ENCODE peak calls at places on chromosomes 5 and 9, in four cellular contexts. O, Y, F and X are unnamed samples.

GRCh38 chr5:17217421-17218352 is at the start of gene BASP1:
- DNase-seq in O (peak; percentile 85), Y (no peak), F (peak; percentile 71), X (peak; percentile 80)

GRCh38 chr5:159135896-159136531 is 36.3 kb upstream of the EBF1 start:
- DNase-seq in O (peak; percentile 74), Y (no peak), F (no peak), X (no peak)

GRCh38 chr5:132486318-132487094 is 4.1 kb downstream of the IRF1 start:
- DNase-seq in O (no peak), Y (no peak), F (no peak), X (no peak)

GRCh38 chr5:165227515-165227914 is 1722.1 kb downstream of the MAT2B start:
- DNase-seq in O (no peak), Y (no peak), F (no peak), X (no peak)

GRCh38 chr5:150500328-150500841 is 7.5 kb upstream of the NDST1 start:
- DNase-seq in O (no peak), Y (no peak), F (no peak), X (no peak)

GRCh38 chr5:74657165-74657564 is 16.6 kb upstream of the ENC1 start:
- DNase-seq in O (no peak), Y (no peak), F (no peak), X (no peak)

GRCh38 chr9:135858491-135859185 is 48.7 kb downstream of the CAMSAP1 start:
- DNase-seq in O (no peak), Y (no peak), F (no peak), X (no peak)

GRCh38 chr5:81778642-81779041 is 27.7 kb upstream of the SSBP2 start:
- DNase-seq in O (peak; percentile 54), Y (no peak), F (no peak), X (no peak)

GRCh38 chr5:107815109-107815508 is 144.4 kb upstream of the EFNA5 start:
- DNase-seq in O (no peak), Y (no peak), F (no peak), X (no peak)

GRCh38 chr5:4203146-4203545 is 607.5 kb downstream of the IRX1 start:
- DNase-seq in O (no peak), Y (no peak), F (no peak), X (no peak)

GRCh38 chr5:89351975-89352374 is 469.0 kb upstream of the MEF2C start:
- DNase-seq in O (peak; percentile 26), Y (no peak), F (no peak), X (no peak)

GRCh38 chr9:68780735-68781134 is 75.7 kb downstream of the PIP5K1B start:
- DNase-seq in O (no peak), Y (no peak), F (no peak), X (no peak)

GRCh38 chr5:43635374-43635773 is 32.4 kb downstream of the NNT start:
- DNase-seq in O (peak; percentile 18), Y (no peak), F (no peak), X (no peak)

GRCh38 chr9:105252405-105252756 is 7.9 kb downstream of the SLC44A1 start:
- DNase-seq in O (no peak), Y (no peak), F (no peak), X (no peak)

GRCh38 chr5:160064979-160065619 is 54.2 kb downstream of the PWWP2A start:
- DNase-seq in O (no peak), Y (no peak), F (peak; percentile 3), X (no peak)

GRCh38 chr5:153187503-153187902 is 303.0 kb upstream of the GRIA1 start:
- DNase-seq in O (no peak), Y (no peak), F (no peak), X (no peak)

GRCh38 chr5:146068136-146068717 is 37.1 kb downstream of the PLAC8L1 start:
- DNase-seq in O (no peak), Y (no peak), F (no peak), X (no peak)

GRCh38 chr5:52269395-52269794 is 518.3 kb upstream of the ITGA1 start:
- DNase-seq in O (no peak), Y (no peak), F (no peak), X (no peak)

GRCh38 chr5:107376546-107377276 is 294.0 kb downstream of the EFNA5 start:
- DNase-seq in O (peak; percentile 85), Y (no peak), F (no peak), X (no peak)

GRCh38 chr5:78362220-78362619 is 1.8 kb downstream of the SCAMP1 start:
- DNase-seq in O (no peak), Y (no peak), F (no peak), X (no peak)

GRCh38 chr5:131264453-131265200 is 774 bp downstream of the CDC42SE2 start:
- DNase-seq in O (peak; percentile 46), Y (peak; percentile 3), F (peak; percentile 37), X (no peak)

GRCh38 chr9:121637441-121638222 is 13.8 kb upstream of the DAB2IP start:
- DNase-seq in O (peak; percentile 19), Y (no peak), F (no peak), X (no peak)

GRCh38 chr5:58317009-58317408 is 142.9 kb downstream of the PLK2 start:
- DNase-seq in O (peak; percentile 35), Y (no peak), F (no peak), X (no peak)

GRCh38 chr9:136499071-136499934 is 16.5 kb upstream of the SEC16A start:
- DNase-seq in O (no peak), Y (no peak), F (no peak), X (no peak)

GRCh38 chr5:107242411-107242810 is 428.3 kb downstream of the EFNA5 start:
- DNase-seq in O (no peak), Y (no peak), F (no peak), X (peak; percentile 8)

GRCh38 chr5:149581192-149581861 is at the start of gene ARHGEF37:
- DNase-seq in O (peak; percentile 54), Y (no peak), F (peak; percentile 30), X (peak; percentile 18)

GRCh38 chr9:98410185-98410697 is 154.8 kb upstream of the TBC1D2 start:
- DNase-seq in O (peak; percentile 65), Y (peak; percentile 38), F (peak; percentile 79), X (peak; percentile 31)

GRCh38 chr5:92795633-92796032 is 785.4 kb downstream of the NR2F1-AS1 start:
- DNase-seq in O (no peak), Y (no peak), F (no peak), X (no peak)

GRCh38 chr5:136191304-136192014 is 1.5 kb downstream of the SMIM32 start:
- DNase-seq in O (peak; percentile 38), Y (no peak), F (peak; percentile 16), X (no peak)

GRCh38 chr9:3018691-3019230 is 174.9 kb upstream of the PUM3 start:
- DNase-seq in O (no peak), Y (no peak), F (no peak), X (no peak)

GRCh38 chr5:170589643-170590042 is 85.8 kb downstream of the KCNIP1 start:
- DNase-seq in O (no peak), Y (no peak), F (no peak), X (no peak)

GRCh38 chr9:33737811-33738606 is 57.4 kb upstream of the PRSS3 start:
- DNase-seq in O (peak; percentile 63), Y (no peak), F (peak; percentile 24), X (peak; percentile 12)

GRCh38 chr9:76704601-76705204 is 59.5 kb upstream of the PCA3 start:
- DNase-seq in O (peak; percentile 81), Y (peak; percentile 7), F (peak; percentile 24), X (peak; percentile 68)

GRCh38 chr9:92257327-92257726 is 36.2 kb downstream of the IARS1 start:
- DNase-seq in O (no peak), Y (no peak), F (no peak), X (no peak)

GRCh38 chr9:347667-348292 is 133.1 kb downstream of the DOCK8 start:
- DNase-seq in O (peak; percentile 3), Y (no peak), F (peak; percentile 3), X (peak; percentile 5)

GRCh38 chr5:96293966-96294886 is 138.8 kb downstream of the PCSK1 start:
- DNase-seq in O (peak; percentile 26), Y (no peak), F (no peak), X (no peak)

GRCh38 chr9:130834371-130835311 is at the start of gene ABL1:
- DNase-seq in O (peak; percentile 88), Y (no peak), F (peak; percentile 3), X (peak; percentile 58)
- H2BK12ac ChIP-seq in O (peak within 1 kb of the TSS; percentile 27), Y (peak within 1 kb of the TSS; percentile 85), F (peak within 1 kb of the TSS; percentile 67), X (peak within 1 kb of the TSS; percentile 67)

DNA sequence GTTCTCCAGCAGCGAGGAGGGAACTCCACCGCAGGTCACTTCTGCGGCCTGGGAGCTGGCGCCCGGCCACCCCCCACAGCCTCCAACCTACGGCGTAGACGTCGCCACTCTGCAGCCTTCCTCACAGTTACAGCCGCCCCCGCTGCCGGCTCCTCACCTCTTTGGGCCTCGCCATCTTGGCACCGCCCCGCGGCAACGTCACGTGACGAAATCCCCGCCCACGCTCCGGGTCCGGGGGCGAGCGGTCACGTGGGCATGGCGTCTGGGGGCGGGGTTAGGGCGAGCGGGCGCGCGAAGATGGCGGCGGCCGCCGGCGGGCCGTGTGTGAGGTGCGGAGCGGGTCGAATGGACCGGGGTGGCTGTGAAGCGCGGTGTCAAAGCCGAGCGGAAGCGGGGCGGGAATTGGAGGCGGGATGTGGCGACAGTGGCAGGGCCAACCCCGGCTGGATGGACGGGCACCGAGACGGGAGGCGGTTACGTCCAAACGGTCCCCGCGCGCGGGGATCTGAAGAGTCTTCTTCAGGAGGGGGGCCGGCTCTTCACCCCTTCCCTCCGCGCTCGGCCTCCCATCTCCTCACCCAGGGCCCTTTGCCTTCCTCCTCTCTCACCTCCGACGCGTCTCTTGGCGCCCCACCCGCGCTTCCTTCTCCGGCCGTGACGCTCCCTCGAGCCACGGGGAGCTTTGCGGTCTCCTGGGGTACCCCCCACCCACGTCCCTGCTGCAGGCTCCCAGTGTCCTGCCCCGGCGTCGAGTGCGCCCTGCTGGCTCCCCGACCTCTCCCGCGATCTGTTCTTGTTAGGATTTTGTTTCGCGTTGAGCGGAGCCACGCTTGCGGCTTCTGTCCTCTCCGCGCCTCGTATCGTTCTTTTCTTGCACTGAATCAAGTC is at the start of the genes DOLK and NUP188:
- DNase-seq in O (peak; percentile 92), Y (peak; percentile 67), F (peak; percentile 90), X (peak; percentile 95)
- H3K4me3 ChIP-seq in O (peak within 1 kb of the TSS; percentile 100), Y (peak within 1 kb of the TSS; percentile 74), F (peak within 1 kb of the TSS; percentile 99), X (peak within 1 kb of the TSS; percentile 99)

DNA sequence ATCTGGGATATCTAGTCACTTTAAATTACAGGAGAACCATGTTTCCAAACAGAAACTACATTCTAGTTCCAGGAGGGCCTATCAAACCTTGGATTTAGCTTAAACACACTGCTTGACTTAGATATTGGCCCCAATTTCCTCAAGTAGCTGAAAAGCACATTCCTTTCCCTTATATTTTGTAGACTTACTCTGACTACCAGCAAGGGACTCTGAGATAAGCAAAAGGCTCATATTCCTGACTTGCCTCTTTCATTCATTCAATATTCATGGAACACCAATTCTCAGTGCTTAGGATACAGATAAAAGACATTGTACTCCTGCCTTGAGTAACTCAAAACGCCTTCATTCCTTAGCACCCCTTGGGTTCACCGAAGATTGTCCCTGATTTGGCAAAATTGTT is 11.8 kb downstream of the NR6A1 start:
- DNase-seq in O (no peak), Y (no peak), F (no peak), X (no peak)
- H2BK12ac ChIP-seq in O (no peak overlapping the region), Y (peak overlapping the region; percentile 60), F (no peak overlapping the region), X (no peak overlapping the region)

DNA sequence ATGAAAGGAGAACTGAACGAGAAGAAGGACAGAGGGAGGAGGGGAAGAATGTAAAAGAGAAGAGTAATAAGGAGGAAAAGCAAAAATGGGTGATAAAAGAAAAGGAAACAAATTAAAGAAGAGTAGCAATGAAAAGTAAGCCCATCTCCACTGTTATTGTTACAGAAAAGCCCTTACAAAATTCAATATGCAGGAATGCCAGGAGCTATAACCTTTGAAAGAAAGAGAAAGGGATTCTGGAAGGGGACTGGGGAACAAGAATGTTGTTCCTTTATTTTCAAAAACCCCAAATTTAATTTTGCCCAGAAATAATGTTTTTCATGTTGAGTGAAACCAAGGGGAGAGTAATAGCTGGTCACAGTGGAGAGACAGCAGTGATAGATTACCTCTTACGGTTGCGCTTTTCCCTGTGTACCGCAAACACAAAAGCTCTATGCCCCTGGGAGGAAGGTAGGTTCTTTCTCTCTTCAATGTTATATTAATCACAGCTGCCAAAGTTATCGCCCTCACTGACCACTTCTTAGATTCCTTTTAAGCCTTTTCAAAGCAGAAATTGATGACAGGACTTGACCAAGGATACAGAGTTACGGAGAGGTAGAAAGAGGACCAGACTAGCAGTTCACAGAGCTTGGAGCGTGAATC is 86.6 kb downstream of the BRINP1 start:
- DNase-seq in O (no peak), Y (no peak), F (no peak), X (no peak)
- H3K4me3 ChIP-seq in O (no peak overlapping the region), Y (peak overlapping the region; percentile 26), F (no peak overlapping the region), X (no peak overlapping the region)